ENCODE peak calls at places on chromosomes 2 and 18, in five cellular contexts. One of them, this sample, is unnamed.

GRCh38 chr18:47893939-47894699 is 36.3 kb downstream of the SMAD2 start:
- DNase-seq in colonic mucosa: no peak
- DNase-seq in A549: no peak
- DNase-seq in thoracic aorta: no peak
- DNase-seq in gastrocnemius medialis: no peak
- DNase-seq in this sample: no peak

GRCh38 chr2:172242968-172243367 is 140.3 kb upstream of the DLX2 start:
- DNase-seq in gastrocnemius medialis: no peak
- DNase-seq in thoracic aorta: no peak
- DNase-seq in colonic mucosa: peak; percentile 59
- DNase-seq in A549: no peak
- DNase-seq in this sample: no peak

GRCh38 chr18:76376668-76377358 is 118.2 kb downstream of the ZNF516 start:
- DNase-seq in thoracic aorta: no peak
- DNase-seq in gastrocnemius medialis: no peak
- DNase-seq in A549: no peak
- DNase-seq in colonic mucosa: no peak
- DNase-seq in this sample: no peak

GRCh38 chr2:217338306-217338916 is 478.5 kb upstream of the TNP1 start:
- DNase-seq in A549: no peak
- DNase-seq in colonic mucosa: no peak
- DNase-seq in thoracic aorta: no peak
- DNase-seq in gastrocnemius medialis: no peak
- DNase-seq in this sample: no peak

GRCh38 chr2:5710615-5711014 is 18.4 kb downstream of the SOX11 start:
- DNase-seq in gastrocnemius medialis: no peak
- DNase-seq in thoracic aorta: no peak
- DNase-seq in colonic mucosa: no peak
- DNase-seq in A549: no peak
- DNase-seq in this sample: no peak

GRCh38 chr2:163119964-163120363 is 281.4 kb upstream of the KCNH7 start:
- DNase-seq in colonic mucosa: no peak
- DNase-seq in A549: no peak
- DNase-seq in gastrocnemius medialis: no peak
- DNase-seq in thoracic aorta: no peak
- DNase-seq in this sample: no peak

GRCh38 chr2:121562269-121563176 is 31.8 kb downstream of the RNU4ATAC start:
- DNase-seq in A549: no peak
- DNase-seq in gastrocnemius medialis: no peak
- DNase-seq in colonic mucosa: no peak
- DNase-seq in thoracic aorta: no peak
- DNase-seq in this sample: no peak

GRCh38 chr2:151669585-151670081 is 64.6 kb downstream of the NEB start:
- DNase-seq in A549: no peak
- DNase-seq in gastrocnemius medialis: peak; percentile 32
- DNase-seq in thoracic aorta: no peak
- DNase-seq in colonic mucosa: no peak
- DNase-seq in this sample: no peak

GRCh38 chr2:19357383-19358241 is 811 bp downstream of the OSR1 start:
- DNase-seq in gastrocnemius medialis: no peak
- DNase-seq in A549: no peak
- DNase-seq in thoracic aorta: no peak
- DNase-seq in colonic mucosa: no peak
- DNase-seq in this sample: peak; percentile 30

GRCh38 chr2:118923371-118923770 is 18.6 kb upstream of the MARCO start:
- DNase-seq in A549: no peak
- DNase-seq in thoracic aorta: no peak
- DNase-seq in gastrocnemius medialis: no peak
- DNase-seq in colonic mucosa: no peak
- DNase-seq in this sample: no peak

DNA sequence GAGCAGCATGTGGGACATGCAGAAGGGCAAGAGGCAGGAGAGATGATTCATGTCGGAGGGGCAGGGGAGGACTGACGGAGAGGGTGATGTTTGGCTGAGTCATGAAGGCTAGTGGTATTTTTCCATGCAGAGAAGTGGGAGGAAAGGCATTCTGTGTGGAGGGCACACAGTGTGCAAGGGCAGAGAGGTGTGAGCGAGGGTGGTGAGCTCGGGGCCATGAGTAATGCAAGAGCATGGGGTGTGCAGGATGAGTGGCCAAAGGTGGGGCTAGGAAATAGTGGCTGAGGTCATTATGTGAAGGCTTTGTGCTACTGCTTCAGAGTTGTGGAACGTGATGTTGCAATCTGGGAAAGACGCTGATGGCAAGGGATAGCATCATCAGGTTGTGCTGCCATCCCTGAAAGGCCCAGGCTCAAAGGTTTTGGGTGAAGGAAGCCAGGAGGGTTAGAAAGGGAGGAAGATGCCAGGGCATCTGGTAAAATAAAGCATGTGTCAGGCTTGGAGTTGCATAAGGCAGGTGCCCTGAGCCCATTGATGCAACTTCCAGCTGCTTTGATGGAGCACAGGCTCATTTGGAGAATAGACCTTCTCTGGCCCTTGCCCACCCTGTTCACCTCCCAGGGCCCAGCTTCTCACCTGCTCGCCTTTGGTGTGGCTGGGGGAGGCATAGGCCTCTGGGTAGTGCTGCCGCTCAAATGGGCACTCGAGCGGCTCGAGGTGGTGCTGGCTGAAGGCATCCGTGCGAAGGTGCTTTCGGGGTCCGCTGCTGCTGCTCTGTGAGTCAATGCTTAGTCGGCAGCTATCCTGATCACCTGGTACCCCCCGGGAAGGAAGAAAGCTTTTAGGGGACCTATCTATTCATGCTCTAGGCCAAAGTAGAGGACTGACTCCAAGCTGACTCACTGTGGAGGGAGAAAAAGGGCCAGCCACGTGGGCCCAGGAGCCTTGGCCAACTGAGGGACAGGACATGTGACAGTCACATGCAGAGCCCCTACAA is 37.5 kb downstream of the PAX8 start:
- DNase-seq in colonic mucosa: no peak
- DNase-seq in A549: peak; percentile 99
- DNase-seq in gastrocnemius medialis: peak; percentile 86
- DNase-seq in thoracic aorta: peak; percentile 78
- DNase-seq in this sample: peak; percentile 85
- H3K4me3 ChIP-seq in colonic mucosa: no peak overlapping the region
- H3K4me3 ChIP-seq in A549: no peak overlapping the region
- H3K4me3 ChIP-seq in gastrocnemius medialis: no peak overlapping the region
- H3K4me3 ChIP-seq in thoracic aorta: peak overlapping the region; percentile 16
- H3K4me3 ChIP-seq in this sample: no peak overlapping the region

DNA sequence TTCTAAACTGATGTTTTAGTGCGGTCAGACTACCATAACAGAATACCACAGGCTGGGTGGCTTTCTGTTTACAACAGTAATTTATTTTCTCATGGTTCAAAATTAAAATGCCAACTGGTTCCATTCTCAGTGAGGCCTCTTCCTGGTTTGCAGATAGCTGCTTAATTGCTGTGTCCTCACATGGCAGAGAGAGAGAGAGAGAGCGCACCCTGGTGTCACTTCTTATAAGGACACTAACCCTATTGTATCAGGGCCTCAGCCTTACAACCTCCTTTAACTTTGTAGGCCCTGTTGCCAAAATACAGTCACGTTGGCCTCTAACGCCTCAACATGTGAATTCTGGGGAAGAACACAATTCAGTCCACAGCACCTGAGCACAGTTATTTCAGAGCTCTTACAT is 37.5 kb upstream of the ZNF385B start:
- DNase-seq in thoracic aorta: no peak
- DNase-seq in gastrocnemius medialis: no peak
- DNase-seq in A549: no peak
- DNase-seq in colonic mucosa: peak; percentile 40
- DNase-seq in this sample: no peak
- TF ChIP-seq CTCF in thoracic aorta: no peak
- TF ChIP-seq CTCF in gastrocnemius medialis: no peak
- TF ChIP-seq CTCF in A549: peak; percentile 18
- TF ChIP-seq CTCF in colonic mucosa: peak; percentile 23
- TF ChIP-seq CTCF in this sample: no peak

GRCh38 chr2:191677646-191678436 is at the start of gene NABP1:
- DNase-seq in gastrocnemius medialis: peak; percentile 97
- DNase-seq in colonic mucosa: peak; percentile 98
- DNase-seq in thoracic aorta: peak; percentile 94
- DNase-seq in A549: peak; percentile 74
- DNase-seq in this sample: peak; percentile 99

GRCh38 chr2:191677091-191677645 is 768 bp upstream of the NABP1 start:
- DNase-seq in thoracic aorta: no peak
- DNase-seq in gastrocnemius medialis: no peak
- DNase-seq in A549: peak; percentile 41
- DNase-seq in colonic mucosa: no peak
- DNase-seq in this sample: peak; percentile 59

GRCh38 chr2:191679818-191680600 is 2.1 kb downstream of the NABP1 start:
- DNase-seq in gastrocnemius medialis: no peak
- DNase-seq in colonic mucosa: no peak
- DNase-seq in A549: peak; percentile 35
- DNase-seq in thoracic aorta: no peak
- DNase-seq in this sample: no peak

GRCh38 chr2:191680639-191681038 is 2.7 kb downstream of the NABP1 start:
- DNase-seq in thoracic aorta: no peak
- DNase-seq in gastrocnemius medialis: no peak
- DNase-seq in A549: no peak
- DNase-seq in colonic mucosa: no peak
- DNase-seq in this sample: no peak

DNA sequence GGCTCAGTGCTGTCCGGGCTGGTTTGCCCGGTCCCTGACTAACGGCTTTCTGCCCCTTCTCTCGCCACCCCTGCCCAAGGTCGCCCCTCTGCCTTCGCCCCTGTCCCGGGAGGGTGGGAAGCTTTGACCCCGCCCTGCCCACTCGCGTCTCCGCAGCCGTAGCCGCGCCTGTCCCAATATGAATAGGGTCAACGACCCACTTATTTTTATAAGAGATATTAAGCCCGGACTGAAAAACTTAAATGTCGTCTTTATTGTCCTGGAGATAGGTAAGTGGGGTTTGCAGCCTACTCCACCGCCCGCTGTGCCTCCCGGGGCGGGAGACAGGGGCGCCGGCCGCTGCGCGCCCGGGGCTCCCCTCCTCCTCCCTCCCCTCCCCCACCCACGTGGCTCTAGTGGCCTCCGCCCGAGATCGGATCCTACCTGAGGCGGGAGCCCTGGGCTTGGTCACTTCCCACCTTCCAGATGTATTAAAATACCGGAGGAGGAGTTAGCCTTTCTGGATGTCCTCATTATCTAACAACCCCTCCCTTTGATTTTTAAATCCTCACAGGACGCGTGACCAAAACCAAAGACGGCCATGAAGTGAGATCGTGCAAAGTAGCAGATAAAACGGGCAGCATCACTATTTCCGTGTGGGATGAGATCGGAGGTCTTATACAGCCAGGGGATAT is 638 bp downstream of the NABP1 start:
- DNase-seq in colonic mucosa: peak; percentile 78
- DNase-seq in gastrocnemius medialis: peak; percentile 35
- DNase-seq in thoracic aorta: peak; percentile 7
- DNase-seq in A549: peak; percentile 57
- DNase-seq in this sample: peak; percentile 80
- H3K4me1 ChIP-seq in colonic mucosa: no peaks in the 10 kb centered on the region
- H3K4me1 ChIP-seq in gastrocnemius medialis: peaks cover 25% of the 10 kb centered on the region
- H3K4me1 ChIP-seq in thoracic aorta: peaks cover 34% of the 10 kb centered on the region
- H3K4me1 ChIP-seq in A549: peaks cover 42% of the 10 kb centered on the region
- H3K4me1 ChIP-seq in this sample: peaks cover 7% of the 10 kb centered on the region

GRCh38 chr2:9972621-9973445 is 21.3 kb downstream of the GRHL1 start:
- DNase-seq in thoracic aorta: no peak
- DNase-seq in gastrocnemius medialis: no peak
- DNase-seq in A549: no peak
- DNase-seq in colonic mucosa: no peak
- DNase-seq in this sample: peak; percentile 60
- H3K4me3 ChIP-seq in thoracic aorta: no peak overlapping the region
- H3K4me3 ChIP-seq in gastrocnemius medialis: no peak overlapping the region
- H3K4me3 ChIP-seq in A549: no peak overlapping the region
- H3K4me3 ChIP-seq in colonic mucosa: no peak overlapping the region
- H3K4me3 ChIP-seq in this sample: no peak overlapping the region